ENCODE peak calls at places on chromosome X, in nine cellular contexts. X is nephron progenitor cell; M is mesothelial cell of epicardium; L is NCI-H1105; H is activated CD4-positive, alpha-beta T cell treated with anti-CD3 and anti-CD28 coated beads for 1 hour; V is left lobe of liver; Y is small intestine; K is GM10248; Q is GM18507. R is an unnamed sample.

GRCh38 chrX:43586855-43587254 is 69.2 kb upstream of the MAOA start:
- DNase-seq in X (no peak), Q (no peak), H (no peak), K (no peak), V (no peak), M (no peak), L (no peak), Y (peak), R (no peak)

GRCh38 chrX:152259150-152259549 is 120.8 kb upstream of the MAGEA10 start:
- DNase-seq in Y (no peak), V (no peak), H (no peak), L (no peak), Q (no peak), K (no peak), X (no peak), M (no peak), R (no peak)

GRCh38 chrX:137852502-137852901 is 286.6 kb downstream of the ZIC3 start:
- DNase-seq in H (no peak), L (no peak), V (no peak), Y (no peak), Q (no peak), M (no peak), K (no peak), X (no peak), R (no peak)

GRCh38 chrX:95058815-95059214 is 1384.8 kb downstream of the FAM133A start:
- DNase-seq in V (no peak), K (no peak), Y (no peak), M (no peak), Q (no peak), X (no peak), H (no peak), L (no peak), R (no peak)

GRCh38 chrX:110012818-110013484 is 10.0 kb downstream of the TMEM164 start:
- DNase-seq in V (no peak), X (no peak), K (no peak), M (no peak), Q (no peak), Y (no peak), H (no peak), L (peak), R (no peak)

GRCh38 chrX:63012574-63012973 is 338.6 kb downstream of the SPIN4 start:
- DNase-seq in X (no peak), Y (no peak), V (no peak), L (no peak), K (no peak), H (no peak), M (no peak), Q (no peak), R (no peak)

GRCh38 chrX:38332505-38332904 is 5.2 kb upstream of the RPGR start:
- DNase-seq in V (no peak), X (no peak), Y (no peak), Q (no peak), M (no peak), K (no peak), H (no peak), L (no peak), R (peak)

GRCh38 chrX:111041018-111041462 is 55.0 kb upstream of the PAK3 start:
- DNase-seq in H (no peak), X (no peak), L (no peak), Q (no peak), V (peak), K (no peak), Y (no peak), M (no peak), R (no peak)

GRCh38 chrX:68710870-68711576 is 63.6 kb downstream of the STARD8 start:
- DNase-seq in K (peak), H (no peak), X (peak), V (no peak), Q (peak), M (no peak), Y (peak), L (peak), R (no peak)

GRCh38 chrX:154012336-154012991 is 7.2 kb downstream of the IRAK1 start:
- DNase-seq in Q (no peak), M (no peak), H (no peak), V (no peak), X (no peak), Y (peak), L (no peak), K (no peak), R (no peak)

GRCh38 chrX:99887918-99888317 is 522.2 kb downstream of the PCDH19 start:
- DNase-seq in V (no peak), K (no peak), M (no peak), X (no peak), Y (no peak), L (no peak), Q (no peak), H (no peak), R (no peak)

GRCh38 chrX:15946783-15947550 is 92.4 kb upstream of the AP1S2 start:
- DNase-seq in Q (no peak), M (no peak), Y (no peak), L (no peak), K (no peak), V (no peak), H (no peak), X (no peak), R (no peak)

GRCh38 chrX:101220881-101221280 is 1.3 kb downstream of the DRP2 start:
- DNase-seq in X (no peak), L (no peak), H (no peak), Y (peak), V (no peak), M (no peak), Q (no peak), K (no peak), R (no peak)

GRCh38 chrX:20740443-20740842 is 473.7 kb upstream of the RPS6KA3 start:
- DNase-seq in Q (no peak), X (no peak), K (no peak), H (no peak), L (no peak), M (no peak), V (no peak), Y (no peak), R (no peak)

GRCh38 chrX:134180566-134180965 is 56.4 kb upstream of the CCDC160 start:
- DNase-seq in K (no peak), L (no peak), V (no peak), X (no peak), Q (no peak), H (no peak), M (no peak), Y (no peak), R (no peak)

GRCh38 chrX:22758807-22759481 is 240.8 kb upstream of the DDX53 start:
- DNase-seq in K (no peak), Q (no peak), H (no peak), X (no peak), M (no peak), V (no peak), L (no peak), Y (no peak), R (no peak)

GRCh38 chrX:21167028-21167427 is 207.2 kb upstream of the CNKSR2 start:
- DNase-seq in H (no peak), M (no peak), K (no peak), X (no peak), L (no peak), Q (no peak), V (no peak), Y (no peak), R (no peak)

GRCh38 chrX:115690554-115691216 is 129.7 kb downstream of the PLS3 start:
- DNase-seq in Q (no peak), L (peak), M (peak), V (no peak), H (no peak), Y (peak), K (peak), X (peak), R (peak)

GRCh38 chrX:1172496-1172895 is 40.0 kb downstream of the CRLF2 start:
- DNase-seq in K (no peak), V (no peak), X (no peak), Q (no peak), L (no peak), H (no peak), M (no peak), Y (no peak), R (no peak)

GRCh38 chrX:78165425-78165824 is 26.0 kb upstream of the TAF9B start:
- DNase-seq in V (no peak), L (no peak), K (no peak), H (no peak), Q (no peak), X (no peak), M (no peak), Y (no peak), R (no peak)

GRCh38 chrX:39720945-39721344 is 376.8 kb downstream of the BCOR start:
- DNase-seq in K (no peak), Y (no peak), V (no peak), L (no peak), M (no peak), X (no peak), Q (no peak), H (no peak), R (no peak)

GRCh38 chrX:41722816-41723215 is 1.2 kb upstream of the GPR82 start:
- DNase-seq in K (no peak), L (no peak), Q (no peak), X (no peak), Y (no peak), H (no peak), M (no peak), V (no peak), R (no peak)

GRCh38 chrX:19772306-19772705 is 115.1 kb downstream of the SH3KBP1 start:
- DNase-seq in Y (no peak), K (no peak), H (no peak), V (no peak), M (no peak), L (no peak), X (no peak), Q (no peak), R (no peak)

GRCh38 chrX:97332963-97333362 is 449.3 kb downstream of the RPA4 start:
- DNase-seq in V (no peak), Q (no peak), K (no peak), L (no peak), H (no peak), Y (no peak), M (no peak), X (no peak), R (no peak)

GRCh38 chrX:108443065-108443464 is 3.4 kb downstream of the COL4A5 start:
- DNase-seq in L (no peak), X (no peak), H (no peak), K (no peak), V (no peak), Y (no peak), M (no peak), Q (no peak), R (no peak)

GRCh38 chrX:46485897-46486296 is 59.3 kb downstream of the ZNF674 start:
- DNase-seq in X (no peak), V (no peak), H (no peak), M (no peak), L (no peak), K (no peak), Q (no peak), Y (no peak), R (no peak)

GRCh38 chrX:17285983-17286382 is 89.0 kb upstream of the NHS start:
- DNase-seq in V (no peak), X (no peak), K (no peak), H (no peak), M (no peak), Q (no peak), Y (no peak), L (no peak), R (no peak)

GRCh38 chrX:17635231-17635630 is 102.1 kb upstream of the SCML1 start:
- DNase-seq in M (no peak), X (peak), L (no peak), Y (peak), Q (no peak), V (no peak), K (no peak), H (no peak), R (no peak)

GRCh38 chrX:47854474-47854873 is 17.8 kb downstream of the ZNF81 start:
- DNase-seq in Y (peak), H (peak), M (no peak), K (no peak), X (peak), L (no peak), Q (no peak), V (peak), R (no peak)

GRCh38 chrX:54808109-54808604 is 612 bp downstream of the MAGED2 start:
- DNase-seq in L (peak), Q (no peak), V (peak), K (peak), H (peak), M (peak), Y (peak), X (peak), R (no peak)

GRCh38 chrX:40105016-40105790 is 7.4 kb upstream of the BCOR start:
- DNase-seq in M (no peak), V (no peak), H (no peak), L (no peak), X (no peak), K (no peak), Q (no peak), Y (no peak), R (no peak)

GRCh38 chrX:23659339-23659738 is 8.0 kb upstream of the PRDX4 start:
- DNase-seq in K (no peak), V (no peak), X (no peak), H (no peak), Y (no peak), Q (no peak), M (no peak), L (no peak), R (no peak)

GRCh38 chrX:135596495-135596894 is 76.0 kb downstream of the INTS6L start:
- DNase-seq in Q (no peak), Y (peak), M (no peak), L (no peak), X (peak), V (no peak), K (peak), H (peak), R (no peak)

R was measured in GM12864.